ENCODE peak calls at places on chromosomes 2 and 18, in eight cellular contexts. T is ovary, L is WERI-Rb-1, D is neural progenitor cell, C is mammary epithelial cell, J is MM.1S, F is keratinocyte, R is ascending aorta. U is an unnamed sample. For H3K9me3 and H3K27me3, the result is how much of the 10 kb centered on the place peaks cover.

GRCh38 chr2:140994856-140995255 is 1136.0 kb downstream of the LRP1B start:
- DNase-seq in T (no peak), L (no peak), D (no peak), C (no peak), J (no peak), F (no peak), R (no peak), U (no peak)

GRCh38 chr2:116467243-116467642 is 1347.2 kb upstream of the DDX18 start:
- DNase-seq in T (no peak), L (no peak), D (no peak), C (no peak), J (peak), F (no peak), R (no peak), U (no peak)

GRCh38 chr2:215241791-215242305 is 70.0 kb upstream of the ATIC start:
- DNase-seq in T (no peak), L (peak), D (no peak), C (no peak), J (no peak), F (no peak), R (no peak), U (no peak)

GRCh38 chr18:77199707-77200106 is 49.9 kb upstream of the GALR1 start:
- DNase-seq in T (no peak), L (no peak), D (no peak), C (no peak), J (no peak), F (no peak), R (no peak), U (no peak)

GRCh38 chr2:45754087-45755015 is 102.9 kb downstream of the PRKCE start:
- DNase-seq in T (no peak), L (no peak), D (no peak), C (no peak), J (no peak), F (no peak), R (no peak), U (no peak)

GRCh38 chr18:3044931-3045698 is 32.2 kb upstream of the LPIN2 start:
- DNase-seq in T (no peak), L (no peak), D (no peak), C (peak), J (no peak), F (no peak), R (no peak), U (no peak)

GRCh38 chr2:68726608-68727367 is 7.8 kb upstream of the ARHGAP25 start:
- DNase-seq in T (no peak), L (no peak), D (no peak), C (peak), J (peak), F (no peak), R (no peak), U (no peak)

GRCh38 chr18:32472841-32473240 is 2.2 kb upstream of the GAREM1 start:
- DNase-seq in T (no peak), L (no peak), D (no peak), C (no peak), J (no peak), F (no peak), R (no peak), U (no peak)

GRCh38 chr18:35267161-35267651 is 22.8 kb downstream of the ZSCAN30 start:
- DNase-seq in T (peak), L (no peak), D (peak), C (no peak), J (no peak), F (no peak), R (peak), U (no peak)

GRCh38 chr18:54928236-54928635 is 31.0 kb downstream of the CCDC68 start:
- DNase-seq in T (no peak), L (no peak), D (no peak), C (peak), J (no peak), F (no peak), R (no peak), U (no peak)

GRCh38 chr2:74044999-74045398 is 60.3 kb downstream of the TET3 start:
- DNase-seq in T (no peak), L (no peak), D (no peak), C (no peak), J (no peak), F (no peak), R (no peak), U (no peak)

GRCh38 chr18:45280486-45281263 is 334.6 kb upstream of the SLC14A2 start:
- DNase-seq in T (no peak), L (no peak), D (no peak), C (no peak), J (no peak), F (no peak), R (no peak), U (no peak)

GRCh38 chr2:101967826-101968498 is 23.8 kb upstream of the IL1R2 start:
- DNase-seq in T (no peak), L (no peak), D (no peak), C (no peak), J (no peak), F (no peak), R (no peak), U (no peak)

GRCh38 chr2:105915005-105915558 is 170.4 kb downstream of the NCK2 start:
- DNase-seq in T (no peak), L (no peak), D (no peak), C (no peak), J (peak), F (no peak), R (no peak), U (no peak)
- H3K9me3 ChIP-seq in T (under half), L (under half), D (under half), C (under half), J (under half), F (under half), R (under half), U (under half)

GRCh38 chr2:75870654-75871137 is 160.0 kb upstream of the GCFC2 start:
- DNase-seq in T (no peak), L (no peak), D (peak), C (no peak), J (peak), F (no peak), R (no peak), U (no peak)
- H3K27me3 ChIP-seq in T (under half), L (under half), D (under half), C (under half), J (under half), F (under half), R (under half), U (under half)

DNA sequence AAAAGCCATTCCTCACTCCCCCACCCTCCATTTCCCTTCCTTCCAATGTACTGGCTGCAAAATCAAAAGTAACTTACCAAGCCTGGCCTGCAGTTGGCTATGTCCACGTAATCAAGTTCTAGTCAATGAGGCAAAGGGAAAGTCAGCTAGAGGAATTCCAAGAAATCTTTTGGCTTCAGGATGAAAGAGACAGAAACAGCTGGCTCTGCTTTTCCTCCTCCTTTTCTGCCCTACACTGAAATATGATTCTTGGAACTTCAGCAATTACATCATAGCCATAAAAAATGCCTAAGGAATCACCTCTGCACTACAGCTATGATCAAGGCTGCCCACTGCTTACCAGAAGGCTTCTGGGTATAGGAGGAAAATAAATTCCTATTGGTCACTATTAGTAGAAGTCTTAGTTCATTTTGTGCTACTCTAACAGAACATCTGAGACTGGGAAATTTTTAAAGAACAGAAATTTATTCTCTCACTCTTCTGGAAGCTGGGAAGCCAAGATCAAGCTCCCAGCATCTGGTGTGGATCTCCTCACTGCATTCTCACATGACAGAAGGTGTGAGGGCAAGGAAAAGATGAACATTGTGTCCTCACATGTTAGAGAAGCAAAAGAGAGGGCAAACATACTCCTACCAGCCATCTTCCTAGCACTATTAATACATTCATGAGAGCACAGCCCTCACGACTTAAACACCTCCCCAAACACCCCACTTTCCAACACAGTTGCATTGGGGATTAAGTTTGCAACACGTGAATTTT is 219.9 kb downstream of the TMX3 start:
- DNase-seq in T (no peak), L (no peak), D (no peak), C (peak), J (no peak), F (no peak), R (no peak), U (no peak)
- H3K9me3 ChIP-seq in T (under half), L (under half), D (under half), C (under half), J (under half), F (under half), R (under half), U (under half)

DNA sequence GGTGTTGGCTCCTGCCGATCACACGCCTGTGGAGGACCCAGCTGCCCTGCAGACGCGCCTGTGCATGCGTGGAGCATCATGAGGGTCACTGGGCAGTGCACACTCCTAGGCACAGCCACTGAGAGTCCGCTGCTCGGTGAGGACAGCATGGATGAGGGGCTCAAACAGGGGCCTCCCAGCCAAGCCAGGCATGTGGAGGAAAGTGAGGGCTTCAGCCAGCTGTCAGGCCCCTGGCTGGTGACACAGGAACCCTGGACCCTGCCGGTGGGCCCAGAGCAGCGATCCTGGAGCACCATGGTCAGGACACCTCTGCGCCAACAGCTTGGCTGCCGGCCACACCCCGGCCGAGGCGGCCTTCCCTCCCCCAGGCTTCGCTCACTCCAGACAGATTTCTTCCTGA is 171.2 kb downstream of the RTP5 start:
- DNase-seq in T (no peak), L (no peak), D (no peak), C (no peak), J (no peak), F (no peak), R (no peak), U (no peak)
- H3K27me3 ChIP-seq in T (under half), L (under half), D (under half), C (under half), J (under half), F (under half), R (under half), U (under half)

DNA sequence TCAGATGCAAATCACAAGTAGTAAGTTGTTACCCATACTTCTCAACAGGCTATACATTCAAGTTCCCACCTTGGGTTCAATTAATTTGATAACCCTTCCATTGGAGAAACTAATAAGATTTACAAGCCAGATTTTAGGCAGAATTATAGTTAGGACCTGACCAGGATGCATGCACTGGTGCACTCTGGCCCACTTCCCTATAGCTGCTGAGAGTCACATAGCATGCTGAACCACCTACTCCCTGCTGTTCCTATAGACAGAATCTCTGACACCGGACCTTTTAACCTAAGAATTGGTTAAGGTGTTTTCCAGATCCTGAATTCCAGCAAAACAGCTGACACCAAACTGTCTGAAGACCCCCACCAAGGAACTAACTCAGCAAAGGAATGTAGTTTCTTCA is 26.2 kb downstream of the FAM210A start:
- DNase-seq in T (no peak), L (no peak), D (no peak), C (no peak), J (no peak), F (no peak), R (no peak), U (no peak)
- H3K9me3 ChIP-seq in T (under half), L (under half), D (under half), C (under half), J (under half), F (under half), R (under half), U (under half)

DNA sequence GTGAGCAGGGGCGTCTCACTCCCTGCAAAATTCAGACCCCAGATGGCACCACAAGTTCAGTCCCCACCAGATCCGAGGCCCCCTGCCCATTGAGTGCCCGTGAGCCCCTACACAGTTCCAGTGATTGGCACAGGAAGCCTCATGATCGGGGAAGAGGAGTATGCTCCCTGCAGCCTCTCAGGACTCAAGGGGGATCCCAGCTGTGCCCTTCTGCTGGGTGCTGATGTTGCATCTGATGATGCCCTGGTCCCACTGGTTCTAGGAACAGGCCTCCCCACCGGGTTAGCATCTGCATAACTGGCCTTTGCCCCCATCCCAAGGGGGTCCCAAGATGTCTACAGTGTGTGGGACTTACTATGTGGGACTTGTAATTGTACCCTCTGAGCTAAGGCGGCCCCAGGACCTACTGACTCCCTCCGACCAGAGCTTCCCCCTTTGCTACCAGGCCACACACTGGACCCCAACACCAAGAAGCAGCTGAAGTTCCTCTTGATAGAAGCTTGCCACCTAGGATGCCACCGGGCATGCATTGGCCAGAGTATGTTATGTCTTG is 8.6 kb downstream of the ALPG start:
- DNase-seq in T (no peak), L (no peak), D (no peak), C (no peak), J (no peak), F (no peak), R (no peak), U (no peak)
- H3K27me3 ChIP-seq in T (under half), L (under half), D (under half), C (under half), J (under half), F (under half), R (under half), U (under half)

GRCh38 chr2:239926587-239927234 is 98.4 kb downstream of the NDUFA10 start:
- DNase-seq in T (peak), L (peak), D (no peak), C (no peak), J (no peak), F (no peak), R (no peak), U (no peak)
- H3K9me3 ChIP-seq in T (under half), L (under half), D (under half), C (under half), J (under half), F (under half), R (under half), U (under half)

GRCh38 chr2:236682651-236683422 is 113.2 kb downstream of the ACKR3 start:
- DNase-seq in T (peak), L (no peak), D (no peak), C (peak), J (no peak), F (no peak), R (no peak), U (no peak)
- H3K27me3 ChIP-seq in T (under half), L (under half), D (under half), C (under half), J (under half), F (under half), R (under half), U (under half)

GRCh38 chr2:95240556-95240955 is 33.2 kb downstream of the ZNF892 start:
- DNase-seq in T (no peak), L (no peak), D (no peak), C (peak), J (no peak), F (no peak), R (no peak), U (no peak)
- H3K9me3 ChIP-seq in T (under half), L (under half), D (under half), C (under half), J (under half), F (under half), R (half or more), U (under half)

GRCh38 chr2:138780451-138780880 is 276 bp upstream of the NXPH2 start:
- DNase-seq in T (peak), L (no peak), D (peak), C (peak), J (no peak), F (no peak), R (no peak), U (no peak)
- H3K27me3 ChIP-seq in T (under half), L (under half), D (half or more), C (under half), J (under half), F (under half), R (under half), U (under half)